ENCODE peak calls at places on chromosome 20, in ten cellular contexts. S is NCI-H748 treated with DMSO at 0.1 percent for 48 hours; O is right lobe of liver; L is iris pigment epithelial cell; T is IMR-90; A is PC-3; D is stimulated activated CD4-positive, alpha-beta T cell treated with anti-CD3 and anti-CD28 coated beads, Interleukin-2, amount 100 ng/mL, for 24 hours; F is activated CD4-positive, alpha-beta T cell treated with anti-CD3 and anti-CD28 coated beads, Interleukin-2, amount 10 ng/mL, durations not matched to agents 24 days and 14 days; G is activated T-helper 1 cell treated with Interleukin-2 at 50 U/mL for 16 hours; X is activated gamma-delta T cell. V is an unnamed sample.

GRCh38 chr20:3753501-3754257 is 13.9 kb downstream of the ADISSP start:
- DNase-seq in D (no peak), T (no peak), X (no peak), G (no peak), A (no peak), O (no peak), F (no peak), S (no peak), L (no peak), V (peak)

GRCh38 chr20:6711950-6712634 is 55.4 kb upstream of the BMP2 start:
- DNase-seq in D (no peak), T (no peak), L (no peak), S (no peak), O (peak), G (no peak), A (peak), X (no peak), F (no peak), V (no peak)

GRCh38 chr20:17619351-17620093 is 49.6 kb downstream of the DSTN start:
- DNase-seq in D (no peak), X (no peak), L (no peak), A (no peak), F (no peak), S (no peak), G (no peak), O (no peak), T (no peak), V (peak)

GRCh38 chr20:34268851-34269668 is 27.8 kb downstream of the ASIP start:
- DNase-seq in G (no peak), T (no peak), D (peak), S (no peak), X (no peak), L (peak), O (peak), A (no peak), F (peak), V (peak)

GRCh38 chr20:5569021-5569420 is 181.2 kb upstream of the SHLD1 start:
- DNase-seq in O (no peak), X (no peak), G (peak), D (peak), S (peak), F (peak), L (peak), A (peak), T (peak), V (no peak)

GRCh38 chr20:46741924-46742692 is 32.7 kb downstream of the SLC2A10 start:
- DNase-seq in F (no peak), A (peak), X (no peak), S (no peak), L (no peak), T (no peak), D (no peak), G (no peak), O (no peak), V (no peak)

GRCh38 chr20:49989234-49990065 is 6.7 kb downstream of the SNAI1 start:
- DNase-seq in G (no peak), A (no peak), L (peak), O (no peak), S (no peak), T (peak), D (no peak), X (no peak), F (no peak), V (no peak)

GRCh38 chr20:31908016-31908415 is 37.6 kb downstream of the TTLL9 start:
- DNase-seq in S (no peak), T (no peak), F (no peak), O (no peak), X (no peak), G (no peak), L (no peak), A (no peak), D (no peak), V (no peak)

GRCh38 chr20:58647814-58648501 is 3.1 kb upstream of the STX16 start:
- DNase-seq in X (no peak), O (no peak), G (no peak), D (no peak), L (peak), F (no peak), T (peak), S (no peak), A (peak), V (no peak)

GRCh38 chr20:47011984-47012383 is 117.3 kb downstream of the EYA2 start:
- DNase-seq in A (no peak), F (no peak), D (no peak), L (no peak), T (no peak), X (no peak), O (no peak), G (no peak), S (no peak), V (no peak)

GRCh38 chr20:11810316-11811130 is 107.2 kb upstream of the BTBD3 start:
- DNase-seq in F (no peak), T (peak), O (no peak), G (no peak), S (no peak), X (no peak), L (peak), D (no peak), A (peak), V (no peak)

GRCh38 chr20:10115021-10115420 is 80.2 kb downstream of the ANKEF1 start:
- DNase-seq in O (no peak), X (no peak), T (peak), F (no peak), D (no peak), A (peak), L (peak), G (no peak), S (no peak), V (no peak)

GRCh38 chr20:2169456-2170088 is 67.9 kb downstream of the STK35 start:
- DNase-seq in D (no peak), O (no peak), F (no peak), T (no peak), L (no peak), X (no peak), A (no peak), S (no peak), G (no peak), V (no peak)

GRCh38 chr20:48787861-48788375 is 39.9 kb downstream of the PREX1 start:
- DNase-seq in S (no peak), D (no peak), F (no peak), G (no peak), L (peak), A (peak), O (no peak), T (peak), X (no peak), V (no peak)

V was measured in upper lobe of left lung.